ENCODE peak calls at places on chromosomes 6 and 20, in eight cellular contexts. One of them, this sample, is unnamed.

GRCh38 chr6:160358225-160359119 is 10.3 kb downstream of the SLC22A3 start:
- DNase-seq in mammary epithelial cell: no peak
- DNase-seq in effector CD4-positive, alpha-beta T cell: no peak
- DNase-seq in posterior vena cava: no peak
- DNase-seq in hypothalamus: no peak
- DNase-seq in NCI-H1417: no peak
- DNase-seq in activated CD4-positive, alpha-beta T cell treated with anti-CD3 and anti-CD28 coated beads for 36 hours: no peak
- DNase-seq in activated naive CD8-positive, alpha-beta T cell treated with anti-CD3 and anti-CD28 coated beads, Interleukin-2, amount 50 U/mL, for 24 hours: no peak
- DNase-seq in this sample: no peak

GRCh38 chr20:64160118-64160517 is 4.1 kb upstream of the MYT1 start:
- DNase-seq in posterior vena cava: no peak
- DNase-seq in activated CD4-positive, alpha-beta T cell treated with anti-CD3 and anti-CD28 coated beads for 36 hours: no peak
- DNase-seq in effector CD4-positive, alpha-beta T cell: no peak
- DNase-seq in activated naive CD8-positive, alpha-beta T cell treated with anti-CD3 and anti-CD28 coated beads, Interleukin-2, amount 50 U/mL, for 24 hours: no peak
- DNase-seq in mammary epithelial cell: no peak
- DNase-seq in NCI-H1417: no peak
- DNase-seq in hypothalamus: no peak
- DNase-seq in this sample: no peak

GRCh38 chr6:35634316-35634715 is 54.4 kb downstream of the FKBP5 start:
- DNase-seq in posterior vena cava: no peak
- DNase-seq in mammary epithelial cell: no peak
- DNase-seq in NCI-H1417: no peak
- DNase-seq in hypothalamus: no peak
- DNase-seq in activated naive CD8-positive, alpha-beta T cell treated with anti-CD3 and anti-CD28 coated beads, Interleukin-2, amount 50 U/mL, for 24 hours: no peak
- DNase-seq in effector CD4-positive, alpha-beta T cell: no peak
- DNase-seq in activated CD4-positive, alpha-beta T cell treated with anti-CD3 and anti-CD28 coated beads for 36 hours: no peak
- DNase-seq in this sample: no peak

GRCh38 chr20:8545212-8545611 is 413.1 kb downstream of the PLCB1 start:
- DNase-seq in NCI-H1417: no peak
- DNase-seq in activated CD4-positive, alpha-beta T cell treated with anti-CD3 and anti-CD28 coated beads for 36 hours: no peak
- DNase-seq in hypothalamus: no peak
- DNase-seq in activated naive CD8-positive, alpha-beta T cell treated with anti-CD3 and anti-CD28 coated beads, Interleukin-2, amount 50 U/mL, for 24 hours: no peak
- DNase-seq in posterior vena cava: no peak
- DNase-seq in mammary epithelial cell: no peak
- DNase-seq in effector CD4-positive, alpha-beta T cell: no peak
- DNase-seq in this sample: no peak

GRCh38 chr20:58852559-58853271 is at the start of gene GNAS:
- DNase-seq in hypothalamus: peak
- DNase-seq in effector CD4-positive, alpha-beta T cell: peak
- DNase-seq in activated naive CD8-positive, alpha-beta T cell treated with anti-CD3 and anti-CD28 coated beads, Interleukin-2, amount 50 U/mL, for 24 hours: peak
- DNase-seq in mammary epithelial cell: peak
- DNase-seq in activated CD4-positive, alpha-beta T cell treated with anti-CD3 and anti-CD28 coated beads for 36 hours: peak
- DNase-seq in NCI-H1417: no peak
- DNase-seq in posterior vena cava: no peak
- DNase-seq in this sample: peak

GRCh38 chr6:149864578-149865535 is 698 bp upstream of the LRP11 start:
- DNase-seq in activated naive CD8-positive, alpha-beta T cell treated with anti-CD3 and anti-CD28 coated beads, Interleukin-2, amount 50 U/mL, for 24 hours: peak
- DNase-seq in mammary epithelial cell: peak
- DNase-seq in hypothalamus: no peak
- DNase-seq in activated CD4-positive, alpha-beta T cell treated with anti-CD3 and anti-CD28 coated beads for 36 hours: peak
- DNase-seq in effector CD4-positive, alpha-beta T cell: no peak
- DNase-seq in NCI-H1417: peak
- DNase-seq in posterior vena cava: no peak
- DNase-seq in this sample: peak

GRCh38 chr6:44338228-44339122 is 4.0 kb upstream of the SPATS1 start:
- DNase-seq in NCI-H1417: peak
- DNase-seq in activated CD4-positive, alpha-beta T cell treated with anti-CD3 and anti-CD28 coated beads for 36 hours: peak
- DNase-seq in hypothalamus: peak
- DNase-seq in activated naive CD8-positive, alpha-beta T cell treated with anti-CD3 and anti-CD28 coated beads, Interleukin-2, amount 50 U/mL, for 24 hours: peak
- DNase-seq in posterior vena cava: no peak
- DNase-seq in effector CD4-positive, alpha-beta T cell: peak
- DNase-seq in mammary epithelial cell: peak
- DNase-seq in this sample: peak

GRCh38 chr20:62304331-62305148 is 1.7 kb downstream of the ADRM1 start:
- DNase-seq in NCI-H1417: no peak
- DNase-seq in mammary epithelial cell: peak
- DNase-seq in activated naive CD8-positive, alpha-beta T cell treated with anti-CD3 and anti-CD28 coated beads, Interleukin-2, amount 50 U/mL, for 24 hours: no peak
- DNase-seq in activated CD4-positive, alpha-beta T cell treated with anti-CD3 and anti-CD28 coated beads for 36 hours: no peak
- DNase-seq in effector CD4-positive, alpha-beta T cell: no peak
- DNase-seq in posterior vena cava: no peak
- DNase-seq in hypothalamus: no peak
- DNase-seq in this sample: no peak

GRCh38 chr6:74458536-74458935 is 747.3 kb downstream of the COL12A1 start:
- DNase-seq in effector CD4-positive, alpha-beta T cell: no peak
- DNase-seq in activated CD4-positive, alpha-beta T cell treated with anti-CD3 and anti-CD28 coated beads for 36 hours: no peak
- DNase-seq in hypothalamus: no peak
- DNase-seq in mammary epithelial cell: no peak
- DNase-seq in NCI-H1417: no peak
- DNase-seq in posterior vena cava: no peak
- DNase-seq in activated naive CD8-positive, alpha-beta T cell treated with anti-CD3 and anti-CD28 coated beads, Interleukin-2, amount 50 U/mL, for 24 hours: no peak
- DNase-seq in this sample: no peak

This sample was measured in T-helper 1 cell.